ENCODE peak calls at places on chromosomes 1 and 21, in nine cellular contexts. One of them, this sample, is unnamed.

GRCh38 chr1:41620365-41621169 is 136.1 kb upstream of the EDN2 start:
- DNase-seq in heart left ventricle: no peak
- DNase-seq in HCT116: no peak
- DNase-seq in tibial nerve: no peak
- DNase-seq in vagina: peak
- DNase-seq in right lobe of liver: no peak
- DNase-seq in breast epithelium: no peak
- DNase-seq in ovary: no peak
- DNase-seq in A549: no peak
- DNase-seq in this sample: no peak

GRCh38 chr1:236141447-236142357 is 637 bp upstream of the GPR137B start:
- DNase-seq in ovary: peak
- DNase-seq in tibial nerve: no peak
- DNase-seq in vagina: no peak
- DNase-seq in right lobe of liver: no peak
- DNase-seq in heart left ventricle: no peak
- DNase-seq in breast epithelium: no peak
- DNase-seq in HCT116: no peak
- DNase-seq in A549: peak
- DNase-seq in this sample: peak

GRCh38 chr1:29626066-29626465 is 389.7 kb downstream of the PTPRU start:
- DNase-seq in heart left ventricle: no peak
- DNase-seq in vagina: peak
- DNase-seq in ovary: no peak
- DNase-seq in HCT116: no peak
- DNase-seq in A549: no peak
- DNase-seq in tibial nerve: no peak
- DNase-seq in right lobe of liver: no peak
- DNase-seq in breast epithelium: no peak
- DNase-seq in this sample: no peak

GRCh38 chr1:53559391-53559815 is 100.2 kb downstream of the DMRTB1 start:
- DNase-seq in vagina: no peak
- DNase-seq in ovary: peak
- DNase-seq in A549: no peak
- DNase-seq in breast epithelium: peak
- DNase-seq in HCT116: no peak
- DNase-seq in right lobe of liver: peak
- DNase-seq in tibial nerve: no peak
- DNase-seq in heart left ventricle: peak
- DNase-seq in this sample: peak

GRCh38 chr1:243621973-243622372 is 228.1 kb downstream of the AKT3 start:
- DNase-seq in heart left ventricle: no peak
- DNase-seq in right lobe of liver: no peak
- DNase-seq in HCT116: no peak
- DNase-seq in ovary: no peak
- DNase-seq in A549: no peak
- DNase-seq in tibial nerve: no peak
- DNase-seq in vagina: no peak
- DNase-seq in breast epithelium: no peak
- DNase-seq in this sample: no peak

GRCh38 chr1:116511459-116512019 is 59.3 kb downstream of the CD58 start:
- DNase-seq in ovary: no peak
- DNase-seq in right lobe of liver: no peak
- DNase-seq in breast epithelium: no peak
- DNase-seq in vagina: no peak
- DNase-seq in A549: no peak
- DNase-seq in heart left ventricle: no peak
- DNase-seq in HCT116: no peak
- DNase-seq in tibial nerve: no peak
- DNase-seq in this sample: no peak

GRCh38 chr1:227396539-227397355 is 78.5 kb upstream of the CDC42BPA start:
- DNase-seq in right lobe of liver: no peak
- DNase-seq in breast epithelium: no peak
- DNase-seq in vagina: no peak
- DNase-seq in heart left ventricle: no peak
- DNase-seq in A549: no peak
- DNase-seq in HCT116: peak
- DNase-seq in ovary: no peak
- DNase-seq in tibial nerve: no peak
- DNase-seq in this sample: no peak

GRCh38 chr21:45981641-45982255 is at the start of gene COL6A1:
- DNase-seq in heart left ventricle: peak
- DNase-seq in ovary: peak
- DNase-seq in A549: no peak
- DNase-seq in tibial nerve: peak
- DNase-seq in HCT116: no peak
- DNase-seq in breast epithelium: peak
- DNase-seq in right lobe of liver: peak
- DNase-seq in vagina: no peak
- DNase-seq in this sample: peak

GRCh38 chr1:62398377-62398776 is 38.5 kb upstream of the USP1 start:
- DNase-seq in right lobe of liver: no peak
- DNase-seq in vagina: no peak
- DNase-seq in tibial nerve: no peak
- DNase-seq in heart left ventricle: no peak
- DNase-seq in A549: no peak
- DNase-seq in HCT116: no peak
- DNase-seq in breast epithelium: no peak
- DNase-seq in ovary: no peak
- DNase-seq in this sample: no peak

GRCh38 chr1:231985624-231986023 is 359.0 kb downstream of the DISC1 start:
- DNase-seq in tibial nerve: no peak
- DNase-seq in breast epithelium: no peak
- DNase-seq in right lobe of liver: no peak
- DNase-seq in vagina: no peak
- DNase-seq in ovary: no peak
- DNase-seq in HCT116: no peak
- DNase-seq in heart left ventricle: no peak
- DNase-seq in A549: no peak
- DNase-seq in this sample: no peak
- TF ChIP-seq POLR2A in tibial nerve: no peak
- TF ChIP-seq POLR2A in breast epithelium: no peak
- TF ChIP-seq POLR2A in right lobe of liver: no peak
- TF ChIP-seq POLR2A in vagina: no peak
- TF ChIP-seq POLR2A in ovary: no peak
- TF ChIP-seq POLR2A in HCT116: no peak
- TF ChIP-seq POLR2A in heart left ventricle: no peak
- TF ChIP-seq POLR2A in A549: no peak
- TF ChIP-seq POLR2A in this sample: no peak

DNA sequence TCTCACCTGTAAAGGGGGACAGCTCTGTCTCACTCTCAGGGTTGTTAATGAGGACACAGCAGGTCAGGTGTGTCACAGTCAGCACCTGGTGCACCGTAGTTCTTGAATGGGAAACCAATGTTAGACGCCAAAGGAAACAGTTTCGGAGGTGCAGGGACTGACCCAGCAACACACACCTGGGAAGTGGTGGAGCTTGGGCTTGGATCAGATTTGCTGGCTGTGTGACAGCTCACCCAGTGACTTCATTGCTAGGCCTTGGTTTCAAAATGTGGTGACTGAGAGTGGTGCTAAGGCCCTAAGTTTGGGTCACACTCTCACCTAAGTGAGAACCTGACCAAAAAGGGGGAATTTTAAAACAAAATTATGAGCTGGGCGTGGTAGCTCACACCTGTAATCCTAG is 34.9 kb downstream of the ALPL start:
- DNase-seq in ovary: no peak
- DNase-seq in HCT116: no peak
- DNase-seq in tibial nerve: no peak
- DNase-seq in right lobe of liver: peak
- DNase-seq in heart left ventricle: no peak
- DNase-seq in breast epithelium: no peak
- DNase-seq in vagina: no peak
- DNase-seq in A549: no peak
- DNase-seq in this sample: no peak
- H3K27ac ChIP-seq in ovary: no peak
- H3K27ac ChIP-seq in HCT116: no peak
- H3K27ac ChIP-seq in tibial nerve: no peak
- H3K27ac ChIP-seq in right lobe of liver: peak
- H3K27ac ChIP-seq in heart left ventricle: peak
- H3K27ac ChIP-seq in breast epithelium: peak
- H3K27ac ChIP-seq in vagina: no peak
- H3K27ac ChIP-seq in A549: no peak
- H3K27ac ChIP-seq in this sample: no peak

GRCh38 chr1:15833842-15834405 is 13.6 kb upstream of the SPEN start:
- DNase-seq in breast epithelium: no peak
- DNase-seq in HCT116: no peak
- DNase-seq in heart left ventricle: no peak
- DNase-seq in ovary: no peak
- DNase-seq in right lobe of liver: no peak
- DNase-seq in A549: no peak
- DNase-seq in vagina: no peak
- DNase-seq in tibial nerve: no peak
- DNase-seq in this sample: no peak

GRCh38 chr1:15835205-15835740 is 12.2 kb upstream of the SPEN start:
- DNase-seq in right lobe of liver: no peak
- DNase-seq in ovary: no peak
- DNase-seq in A549: no peak
- DNase-seq in tibial nerve: no peak
- DNase-seq in breast epithelium: peak
- DNase-seq in heart left ventricle: no peak
- DNase-seq in HCT116: no peak
- DNase-seq in vagina: peak
- DNase-seq in this sample: peak

GRCh38 chr1:15834406-15835204 is 12.9 kb upstream of the SPEN start:
- DNase-seq in A549: peak
- DNase-seq in HCT116: peak
- DNase-seq in right lobe of liver: peak
- DNase-seq in tibial nerve: peak
- DNase-seq in ovary: peak
- DNase-seq in vagina: peak
- DNase-seq in heart left ventricle: peak
- DNase-seq in breast epithelium: peak
- DNase-seq in this sample: peak

GRCh38 chr1:15836772-15837669 is 10.5 kb upstream of the SPEN start:
- DNase-seq in heart left ventricle: peak
- DNase-seq in HCT116: no peak
- DNase-seq in vagina: peak
- DNase-seq in tibial nerve: no peak
- DNase-seq in A549: no peak
- DNase-seq in ovary: peak
- DNase-seq in right lobe of liver: peak
- DNase-seq in breast epithelium: no peak
- DNase-seq in this sample: peak

DNA sequence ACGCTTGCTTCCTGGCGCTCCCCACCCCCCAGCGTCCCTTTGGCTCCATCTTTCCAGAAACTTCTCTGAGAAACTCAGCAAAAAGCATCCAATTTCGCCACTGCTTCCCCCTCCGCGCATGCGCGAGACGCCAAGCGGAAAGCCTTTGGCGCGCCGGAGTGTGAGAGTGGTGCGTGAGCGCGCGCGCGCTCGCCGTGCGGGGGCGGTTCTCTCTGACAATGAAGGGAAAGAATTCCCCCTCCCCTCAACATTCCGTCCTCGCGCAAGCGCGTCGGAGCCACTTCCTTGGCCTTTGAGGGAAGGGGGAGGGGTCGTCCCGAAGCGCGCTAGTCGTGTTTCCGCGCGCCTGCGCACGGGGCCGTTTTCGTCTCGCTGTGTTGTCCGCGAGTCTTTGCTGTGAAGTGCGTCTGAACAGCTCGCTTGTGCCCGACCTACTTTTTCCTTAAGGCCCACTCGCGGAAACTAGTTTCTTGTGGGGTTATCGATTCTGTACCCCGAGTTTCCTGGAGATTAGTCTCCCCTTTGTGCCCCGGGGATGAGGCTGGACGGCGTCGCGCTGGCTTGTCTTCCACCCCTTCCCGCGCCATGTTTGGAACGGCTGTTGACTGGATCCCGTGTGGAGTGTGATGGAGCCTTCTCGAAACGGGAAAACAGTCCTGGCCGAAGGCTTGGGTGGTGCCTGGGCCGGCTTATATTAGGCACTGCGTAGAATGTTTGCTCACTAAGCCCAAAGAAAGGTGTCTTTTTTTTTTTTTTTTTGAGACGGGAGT is 11.6 kb upstream of the SPEN start:
- DNase-seq in right lobe of liver: peak
- DNase-seq in HCT116: peak
- DNase-seq in heart left ventricle: peak
- DNase-seq in ovary: peak
- DNase-seq in breast epithelium: peak
- DNase-seq in tibial nerve: peak
- DNase-seq in A549: peak
- DNase-seq in vagina: peak
- DNase-seq in this sample: peak
- TF ChIP-seq POLR2A in right lobe of liver: peak
- TF ChIP-seq POLR2A in HCT116: peak
- TF ChIP-seq POLR2A in heart left ventricle: peak
- TF ChIP-seq POLR2A in ovary: peak
- TF ChIP-seq POLR2A in breast epithelium: peak
- TF ChIP-seq POLR2A in tibial nerve: peak
- TF ChIP-seq POLR2A in A549: peak
- TF ChIP-seq POLR2A in vagina: no peak
- TF ChIP-seq POLR2A in this sample: peak

GRCh38 chr1:7382971-7383370 is 388.1 kb upstream of the VAMP3 start:
- DNase-seq in right lobe of liver: no peak
- DNase-seq in A549: no peak
- DNase-seq in vagina: peak
- DNase-seq in HCT116: no peak
- DNase-seq in heart left ventricle: no peak
- DNase-seq in breast epithelium: no peak
- DNase-seq in tibial nerve: no peak
- DNase-seq in ovary: no peak
- DNase-seq in this sample: no peak

GRCh38 chr1:7383671-7384070 is 387.4 kb upstream of the VAMP3 start:
- DNase-seq in vagina: no peak
- DNase-seq in tibial nerve: no peak
- DNase-seq in ovary: no peak
- DNase-seq in A549: no peak
- DNase-seq in heart left ventricle: no peak
- DNase-seq in breast epithelium: no peak
- DNase-seq in HCT116: no peak
- DNase-seq in right lobe of liver: no peak
- DNase-seq in this sample: no peak

GRCh38 chr1:7384121-7384520 is 387.0 kb upstream of the VAMP3 start:
- DNase-seq in vagina: peak
- DNase-seq in tibial nerve: no peak
- DNase-seq in heart left ventricle: no peak
- DNase-seq in breast epithelium: no peak
- DNase-seq in right lobe of liver: no peak
- DNase-seq in HCT116: no peak
- DNase-seq in ovary: no peak
- DNase-seq in A549: no peak
- DNase-seq in this sample: peak

GRCh38 chr1:7385471-7386225 is 385.4 kb upstream of the VAMP3 start:
- DNase-seq in heart left ventricle: no peak
- DNase-seq in ovary: no peak
- DNase-seq in breast epithelium: no peak
- DNase-seq in tibial nerve: no peak
- DNase-seq in right lobe of liver: no peak
- DNase-seq in vagina: peak
- DNase-seq in A549: no peak
- DNase-seq in HCT116: no peak
- DNase-seq in this sample: no peak

DNA sequence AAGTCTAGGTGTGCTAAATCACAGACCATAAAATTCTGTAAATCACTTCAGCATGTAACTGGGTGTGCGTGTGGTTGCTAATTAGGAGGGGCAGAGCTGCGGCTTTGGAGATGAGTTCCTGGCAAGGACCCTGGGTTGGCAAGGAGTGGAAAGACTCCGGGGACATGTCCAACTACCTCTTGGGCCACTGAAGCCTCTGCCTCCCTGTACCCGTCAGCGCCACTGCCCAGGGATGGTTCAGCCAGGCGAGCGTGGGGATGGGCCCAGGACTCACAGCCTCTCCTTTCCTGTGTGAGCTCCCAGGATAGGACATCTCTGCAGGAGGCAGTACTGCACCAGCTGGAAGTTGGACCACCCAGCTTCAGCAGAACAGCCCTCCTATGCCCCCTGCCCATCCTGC is 386.4 kb upstream of the VAMP3 start:
- DNase-seq in tibial nerve: no peak
- DNase-seq in right lobe of liver: no peak
- DNase-seq in heart left ventricle: no peak
- DNase-seq in HCT116: no peak
- DNase-seq in A549: no peak
- DNase-seq in vagina: peak
- DNase-seq in breast epithelium: no peak
- DNase-seq in ovary: no peak
- DNase-seq in this sample: no peak
- H3K27ac ChIP-seq in tibial nerve: no peak
- H3K27ac ChIP-seq in right lobe of liver: no peak
- H3K27ac ChIP-seq in heart left ventricle: no peak
- H3K27ac ChIP-seq in HCT116: no peak
- H3K27ac ChIP-seq in A549: peak
- H3K27ac ChIP-seq in vagina: no peak
- H3K27ac ChIP-seq in breast epithelium: no peak
- H3K27ac ChIP-seq in ovary: no peak
- H3K27ac ChIP-seq in this sample: no peak